ENCODE peak calls at places on chromosomes 3 and 15, in ten cellular contexts. P is CD8-positive, alpha-beta memory T cell; U is tibial nerve; B is stomach; Z is right atrium auricular region; H is suprapubic skin; T is MM.1S; O is uterus; Q is mammary epithelial cell; X is OCI-LY7. C is an unnamed sample.

GRCh38 chr15:100723323-100723801 is 121.0 kb downstream of the ASB7 start:
- DNase-seq in T (no peak), P (no peak), Q (peak; percentile 73), X (no peak), H (no peak), U (no peak), O (no peak), Z (no peak), B (no peak), C (no peak)

GRCh38 chr15:74228723-74229081 is 7.4 kb upstream of the CCDC33 start:
- DNase-seq in B (no peak), O (no peak), Z (no peak), H (no peak), Q (no peak), U (no peak), T (no peak), X (no peak), P (no peak), C (no peak)

GRCh38 chr3:45711936-45712335 is 22.7 kb downstream of the SACM1L start:
- DNase-seq in Q (no peak), X (no peak), H (no peak), Z (no peak), T (no peak), U (no peak), P (no peak), B (no peak), O (no peak), C (no peak)

GRCh38 chr3:5187920-5188418 is 462 bp downstream of the EDEM1 start:
- DNase-seq in P (peak; percentile 55), Q (peak; percentile 35), U (no peak), Z (no peak), O (peak; percentile 46), T (peak; percentile 25), X (no peak), H (peak; percentile 78), B (no peak), C (peak; percentile 94)

GRCh38 chr15:52527196-52527897 is 1.3 kb downstream of the MYO5A start:
- DNase-seq in T (no peak), Z (no peak), X (no peak), Q (no peak), B (no peak), O (no peak), H (no peak), P (no peak), U (no peak), C (no peak)

GRCh38 chr3:148863814-148864213 is 1.3 kb upstream of the CPA3 start:
- DNase-seq in H (no peak), U (no peak), Q (no peak), X (no peak), P (no peak), B (no peak), Z (no peak), O (no peak), T (no peak), C (no peak)

GRCh38 chr3:58537412-58538301 is 667 bp upstream of the ACOX2 start:
- DNase-seq in X (no peak), U (no peak), T (no peak), O (no peak), Q (no peak), B (peak; percentile 47), P (no peak), Z (peak; percentile 50), H (no peak), C (no peak)

GRCh38 chr3:135844381-135844780 is 121.1 kb upstream of the PPP2R3A start:
- DNase-seq in U (no peak), X (no peak), Z (no peak), H (no peak), O (no peak), Q (no peak), B (no peak), T (no peak), P (no peak), C (no peak)

GRCh38 chr3:56874269-56874668 is 72.5 kb upstream of the ARHGEF3 start:
- DNase-seq in X (no peak), O (no peak), H (no peak), B (no peak), Z (no peak), Q (no peak), T (no peak), P (no peak), U (no peak), C (no peak)

GRCh38 chr3:107431298-107432012 is 54.2 kb downstream of the CCDC54 start:
- DNase-seq in X (peak; percentile 43), B (peak; percentile 61), O (peak; percentile 70), P (peak; percentile 38), H (peak; percentile 80), Z (peak; percentile 72), Q (peak; percentile 55), U (peak; percentile 49), T (peak; percentile 51), C (peak; percentile 90)

GRCh38 chr3:187593347-187593850 is 76.8 kb downstream of the SST start:
- DNase-seq in X (no peak), Z (no peak), B (no peak), O (no peak), H (no peak), P (no peak), U (no peak), T (no peak), Q (no peak), C (no peak)

GRCh38 chr3:187591051-187591450 is 79.1 kb downstream of the SST start:
- DNase-seq in O (no peak), U (no peak), Q (no peak), B (no peak), P (no peak), T (no peak), H (no peak), X (no peak), Z (no peak), C (no peak)

DNA sequence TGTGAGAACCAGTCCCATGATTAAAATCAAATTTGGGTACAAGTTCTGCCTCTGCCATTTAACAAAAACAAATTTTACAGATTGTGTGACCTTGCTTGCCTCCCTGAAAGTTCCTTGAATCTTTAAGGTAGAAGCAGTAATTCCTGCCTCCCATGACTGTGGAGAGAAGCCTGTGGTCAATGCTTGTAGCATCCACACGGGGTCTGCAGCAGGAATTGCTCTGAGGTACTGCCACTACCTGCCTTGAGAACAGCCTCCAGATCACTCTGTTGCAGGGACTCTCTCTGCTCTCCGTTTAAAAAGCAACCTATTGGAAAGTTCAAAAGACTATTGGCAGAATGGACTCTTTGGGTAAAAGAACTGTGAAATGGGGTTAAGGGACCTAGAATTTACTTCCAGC is 75.9 kb downstream of the SST start:
- DNase-seq in O (no peak), H (no peak), Q (no peak), T (no peak), B (no peak), U (no peak), P (no peak), X (no peak), Z (no peak), C (no peak)
- H3K4me1 ChIP-seq in O (no peaks in the 10 kb centered on the region), H (no peaks in the 10 kb centered on the region), Q (no peaks in the 10 kb centered on the region), T (no peaks in the 10 kb centered on the region), B (no peaks in the 10 kb centered on the region), U (no peaks in the 10 kb centered on the region), P (no peaks in the 10 kb centered on the region), X (no peaks in the 10 kb centered on the region), Z (no peaks in the 10 kb centered on the region), C (no peaks in the 10 kb centered on the region)

GRCh38 chr15:83106994-83107840 is at the start of gene TM6SF1:
- DNase-seq in T (no peak), O (no peak), B (no peak), Z (no peak), Q (no peak), P (no peak), H (no peak), U (no peak), X (peak; percentile 69), C (peak; percentile 87)
- H3K4me3 ChIP-seq in T (no peak within 1 kb of the TSS), O (peak within 1 kb of the TSS; percentile 15), B (peak within 1 kb of the TSS; percentile 57), Z (peak within 1 kb of the TSS; percentile 70), Q (peak within 1 kb of the TSS; percentile 51), P (peak within 1 kb of the TSS; percentile 37), H (peak within 1 kb of the TSS; percentile 65), U (peak within 1 kb of the TSS; percentile 34), X (peak within 1 kb of the TSS; percentile 74), C (peak within 1 kb of the TSS; percentile 60)

GRCh38 chr3:142725352-142725739 is 1.5 kb downstream of the TRPC1 start:
- DNase-seq in P (no peak), Q (no peak), X (no peak), B (no peak), H (no peak), Z (no peak), T (no peak), U (no peak), O (no peak), C (no peak)
- H3K27ac ChIP-seq in P (no peak overlapping the region), Q (peak overlapping the region; percentile 79), X (no peak overlapping the region), B (peak overlapping the region; percentile 82), H (no peak overlapping the region), Z (peak overlapping the region; percentile 94), T (no peak overlapping the region), U (peak overlapping the region; percentile 84), O (peak overlapping the region; percentile 91), C (no peak overlapping the region)

GRCh38 chr3:191290311-191291025 is 38.7 kb upstream of the CCDC50 start:
- DNase-seq in U (no peak), X (no peak), P (no peak), Z (no peak), T (peak; percentile 67), Q (peak; percentile 2), B (no peak), H (no peak), O (no peak), C (no peak)

GRCh38 chr3:191292243-191292642 is 37.0 kb upstream of the CCDC50 start:
- DNase-seq in O (no peak), B (no peak), T (no peak), H (no peak), P (no peak), Z (no peak), U (no peak), X (no peak), Q (no peak), C (no peak)

GRCh38 chr3:191296041-191296541 is 33.1 kb upstream of the CCDC50 start:
- DNase-seq in O (no peak), P (no peak), U (no peak), Q (no peak), X (peak; percentile 96), B (no peak), H (no peak), Z (no peak), T (peak; percentile 85), C (no peak)

GRCh38 chr3:191294291-191294690 is 34.9 kb upstream of the CCDC50 start:
- DNase-seq in T (no peak), U (no peak), X (peak; percentile 25), Q (no peak), O (no peak), H (no peak), P (no peak), B (no peak), Z (no peak), C (no peak)
- H3K4me1 ChIP-seq in T (peaks cover 30% of the 10 kb centered on the region), U (no peaks in the 10 kb centered on the region), X (peaks cover 83% of the 10 kb centered on the region), Q (no peaks in the 10 kb centered on the region), O (no peaks in the 10 kb centered on the region), H (no peaks in the 10 kb centered on the region), P (no peaks in the 10 kb centered on the region), B (no peaks in the 10 kb centered on the region), Z (no peaks in the 10 kb centered on the region), C (peaks cover 22% of the 10 kb centered on the region)

C was measured in spleen.